ENCODE peak calls at places on chromosomes 16 and 17, in six cellular contexts. D is lower leg skin, W is HepG2, P is transverse colon, I is IMR-90, Q is A549. F is an unnamed sample.

GRCh38 chr16:54034684-54035083 is 251.9 kb downstream of the IRX3 start:
- DNase-seq in Q (no peak), I (peak), W (no peak), D (no peak), P (no peak), F (no peak)

GRCh38 chr16:35370617-35371016 is 1911.2 kb downstream of the TP53TG3F start:
- DNase-seq in P (no peak), I (no peak), Q (no peak), D (no peak), W (no peak), F (no peak)

GRCh38 chr17:3003401-3004149 is 59.8 kb downstream of the OR1D5 start:
- DNase-seq in W (no peak), I (no peak), Q (no peak), D (no peak), P (peak), F (no peak)

GRCh38 chr17:47733047-47733413 is at the start of gene TBX21:
- DNase-seq in D (peak), P (peak), Q (peak), W (peak), I (no peak), F (peak)

GRCh38 chr17:40095944-40096791 is 4.2 kb downstream of the NR1D1 start:
- DNase-seq in W (no peak), P (peak), D (no peak), Q (no peak), I (peak), F (no peak)

GRCh38 chr16:56931253-56931768 is 631 bp upstream of the HERPUD1 start:
- DNase-seq in P (peak), D (no peak), W (no peak), Q (no peak), I (no peak), F (no peak)

GRCh38 chr17:56810846-56811775 is 22.6 kb downstream of the C17orf67 start:
- DNase-seq in I (no peak), P (no peak), D (no peak), W (no peak), Q (no peak), F (no peak)

GRCh38 chr17:3890082-3890892 is 2.6 kb downstream of the CAMKK1 start:
- DNase-seq in P (peak), I (peak), W (no peak), Q (peak), D (peak), F (peak)

GRCh38 chr16:27867122-27868110 is 196.1 kb downstream of the GSG1L start:
- DNase-seq in P (peak), D (no peak), I (peak), Q (peak), W (peak), F (peak)

GRCh38 chr17:31390748-31391495 is 553 bp upstream of the RAB11FIP4 start:
- DNase-seq in Q (no peak), I (no peak), W (no peak), D (peak), P (no peak), F (no peak)

GRCh38 chr17:81510798-81511549 is 1.6 kb downstream of the ACTG1 start:
- DNase-seq in W (no peak), I (no peak), Q (peak), D (no peak), P (no peak), F (peak)

GRCh38 chr17:82895087-82895486 is 55.3 kb upstream of the ZNF750 start:
- DNase-seq in P (no peak), I (no peak), D (no peak), Q (no peak), W (no peak), F (no peak)

GRCh38 chr17:19645608-19646250 is 2.8 kb upstream of the ALDH3A2 start:
- DNase-seq in Q (peak), W (peak), P (peak), D (no peak), I (no peak), F (peak)

GRCh38 chr16:67110136-67110847 is 551 bp downstream of the PHAF1 start:
- DNase-seq in W (no peak), Q (no peak), P (no peak), D (no peak), I (no peak), F (no peak)

GRCh38 chr17:1461193-1461944 is 5.3 kb upstream of the CRK start:
- DNase-seq in Q (no peak), D (no peak), W (no peak), P (no peak), I (no peak), F (no peak)
- TF ChIP-seq POLR2A in Q (no peak), D (no peak), W (no peak), P (no peak), I (no peak), F (no peak)

GRCh38 chr16:30063893-30064745 is 1.4 kb upstream of the ALDOA start:
- DNase-seq in D (peak), Q (peak), I (peak), P (peak), W (peak), F (peak)
- TF ChIP-seq POLR2A in D (no peak), Q (no peak), I (no peak), P (peak), W (no peak), F (peak)

GRCh38 chr16:76535-77272 is 1.3 kb upstream of the MPG start:
- DNase-seq in P (peak), I (peak), Q (no peak), D (peak), W (peak), F (peak)

GRCh38 chr16:77273-77806 is 685 bp upstream of the MPG start:
- DNase-seq in D (peak), Q (peak), P (peak), W (peak), I (peak), F (peak)

GRCh38 chr16:78444-79145 is 570 bp downstream of the MPG start:
- DNase-seq in D (no peak), Q (no peak), I (peak), W (no peak), P (no peak), F (peak)

GRCh38 chr16:77807-78443 is at the start of gene MPG:
- DNase-seq in W (peak), D (peak), Q (peak), I (peak), P (peak), F (peak)

DNA sequence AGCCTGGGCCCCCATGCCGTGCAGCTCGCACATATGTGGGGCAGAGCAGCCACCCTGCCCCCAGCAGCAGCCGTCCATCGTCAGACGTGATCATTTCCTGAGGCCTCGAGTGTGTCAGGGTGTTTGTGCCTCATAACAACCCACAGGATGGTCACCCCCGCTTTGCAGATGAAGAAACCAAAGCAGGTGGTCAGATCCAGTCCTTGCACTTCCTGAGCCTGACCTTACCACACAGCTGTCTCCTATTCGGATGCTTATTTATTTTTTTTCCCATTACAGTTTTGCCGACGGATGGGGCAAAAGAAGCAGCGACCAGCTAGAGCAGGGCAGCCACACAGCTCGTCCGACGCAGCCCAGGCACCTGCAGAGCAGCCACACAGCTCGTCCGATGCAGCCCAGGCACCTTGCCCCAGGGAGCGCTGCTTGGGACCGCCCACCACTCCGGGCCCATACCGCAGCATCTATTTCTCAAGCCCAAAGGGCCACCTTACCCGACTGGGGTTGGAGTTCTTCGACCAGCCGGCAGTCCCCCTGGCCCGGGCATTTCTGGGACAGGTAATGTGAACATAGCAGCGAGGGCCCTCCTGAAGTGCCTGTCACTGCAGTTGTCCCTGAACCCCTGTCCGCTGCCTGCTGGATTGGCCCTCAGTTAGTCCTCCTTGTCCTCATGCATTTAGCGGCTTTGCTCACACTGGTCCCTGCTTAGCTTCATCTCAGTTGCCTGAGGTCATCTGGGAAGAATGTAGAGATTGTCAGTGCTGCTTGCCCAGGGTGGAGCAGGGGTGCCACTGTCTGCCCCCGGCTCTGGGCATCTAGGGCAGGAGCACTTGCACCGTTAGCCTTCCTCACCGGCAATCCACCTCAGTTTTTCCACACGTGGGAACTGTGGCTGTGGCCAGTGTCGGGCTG is 1.4 kb downstream of the MPG start:
- DNase-seq in P (no peak), I (peak), D (no peak), Q (no peak), W (no peak), F (no peak)
- TF ChIP-seq POLR2A in P (no peak), I (no peak), D (no peak), Q (no peak), W (no peak), F (no peak)

DNA sequence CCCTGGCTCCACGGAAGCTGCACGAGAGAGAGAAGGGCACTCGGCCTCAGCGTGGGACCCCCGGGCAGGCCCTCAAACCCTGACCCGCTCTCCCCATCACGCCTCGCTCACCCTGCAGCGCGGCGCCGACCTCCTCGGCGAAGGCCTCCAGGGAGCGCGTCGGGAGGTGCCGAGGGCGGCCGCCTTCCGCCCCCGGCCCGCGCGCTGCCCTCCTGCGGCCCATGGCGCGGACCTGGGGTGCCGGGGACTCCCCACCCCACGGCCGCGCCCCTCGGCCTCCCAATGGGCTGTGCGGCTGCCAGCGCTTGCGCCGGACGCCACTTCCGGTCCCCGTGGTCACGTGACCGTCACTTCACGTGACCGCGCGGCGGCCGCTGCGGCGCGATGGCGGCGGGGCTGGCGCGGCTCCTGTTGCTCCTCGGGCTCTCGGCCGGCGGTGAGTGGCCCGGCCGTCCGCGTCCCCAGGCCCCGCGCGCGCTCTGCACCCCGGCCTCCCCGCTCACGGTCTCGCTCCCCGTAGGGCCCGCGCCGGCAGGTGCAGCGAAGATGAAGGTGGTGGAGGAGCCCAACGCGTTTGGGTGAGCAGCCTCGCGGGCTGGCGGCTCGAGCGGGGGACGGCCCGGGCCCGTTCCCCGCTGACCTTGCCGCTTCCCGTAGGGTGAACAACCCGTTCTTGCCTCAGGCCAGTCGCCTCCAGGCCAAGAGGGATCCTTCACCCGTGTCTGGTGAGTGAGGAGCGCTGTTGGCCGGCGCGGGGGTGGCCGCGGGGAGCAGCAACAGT is at the start of the genes GNPTG and TSR3:
- DNase-seq in I (peak), W (peak), D (peak), P (peak), Q (peak), F (peak)
- TF ChIP-seq POLR2A in I (peak), W (peak), D (no peak), P (peak), Q (peak), F (peak)

F was measured in erythroblast.